ENCODE peak calls at places on chromosome 15, in eight cellular contexts. One of them, this sample, is unnamed.

GRCh38 chr15:34239151-34239761 is 14.4 kb downstream of the EMC4 start:
- DNase-seq in heart right ventricle: no peak
- DNase-seq in tibial artery: no peak
- DNase-seq in cardiac muscle cell: no peak
- DNase-seq in BJ: peak
- DNase-seq in dorsolateral prefrontal cortex: no peak
- DNase-seq in OCI-LY7: no peak
- DNase-seq in WTC11: no peak
- DNase-seq in this sample: peak

GRCh38 chr15:57527382-57528091 is 64.2 kb upstream of the MYZAP start:
- DNase-seq in WTC11: no peak
- DNase-seq in cardiac muscle cell: peak
- DNase-seq in OCI-LY7: peak
- DNase-seq in dorsolateral prefrontal cortex: no peak
- DNase-seq in tibial artery: peak
- DNase-seq in heart right ventricle: peak
- DNase-seq in BJ: no peak
- DNase-seq in this sample: peak

GRCh38 chr15:75597667-75598341 is 18.7 kb upstream of the PTPN9 start:
- DNase-seq in BJ: no peak
- DNase-seq in dorsolateral prefrontal cortex: no peak
- DNase-seq in cardiac muscle cell: no peak
- DNase-seq in OCI-LY7: peak
- DNase-seq in heart right ventricle: no peak
- DNase-seq in WTC11: peak
- DNase-seq in tibial artery: no peak
- DNase-seq in this sample: no peak

GRCh38 chr15:76996076-76996525 is 1.2 kb downstream of the PSTPIP1 start:
- DNase-seq in BJ: no peak
- DNase-seq in OCI-LY7: no peak
- DNase-seq in dorsolateral prefrontal cortex: no peak
- DNase-seq in tibial artery: no peak
- DNase-seq in WTC11: no peak
- DNase-seq in cardiac muscle cell: no peak
- DNase-seq in heart right ventricle: no peak
- DNase-seq in this sample: no peak

GRCh38 chr15:79990280-79990996 is 19.4 kb upstream of the BCL2A1 start:
- DNase-seq in BJ: no peak
- DNase-seq in OCI-LY7: no peak
- DNase-seq in tibial artery: no peak
- DNase-seq in heart right ventricle: no peak
- DNase-seq in dorsolateral prefrontal cortex: no peak
- DNase-seq in WTC11: no peak
- DNase-seq in cardiac muscle cell: no peak
- DNase-seq in this sample: no peak

GRCh38 chr15:40308844-40309189 is 1.1 kb upstream of the PLCB2 start:
- DNase-seq in tibial artery: no peak
- DNase-seq in BJ: no peak
- DNase-seq in dorsolateral prefrontal cortex: no peak
- DNase-seq in cardiac muscle cell: no peak
- DNase-seq in OCI-LY7: no peak
- DNase-seq in heart right ventricle: no peak
- DNase-seq in WTC11: no peak
- DNase-seq in this sample: no peak

GRCh38 chr15:98292442-98293240 is 332.1 kb downstream of the ARRDC4 start:
- DNase-seq in cardiac muscle cell: peak
- DNase-seq in dorsolateral prefrontal cortex: peak
- DNase-seq in WTC11: peak
- DNase-seq in BJ: no peak
- DNase-seq in tibial artery: peak
- DNase-seq in OCI-LY7: peak
- DNase-seq in heart right ventricle: peak
- DNase-seq in this sample: peak

GRCh38 chr15:95024388-95024787 is 793.0 kb downstream of the MCTP2 start:
- DNase-seq in BJ: no peak
- DNase-seq in tibial artery: no peak
- DNase-seq in dorsolateral prefrontal cortex: no peak
- DNase-seq in heart right ventricle: no peak
- DNase-seq in WTC11: no peak
- DNase-seq in cardiac muscle cell: peak
- DNase-seq in OCI-LY7: peak
- DNase-seq in this sample: no peak

GRCh38 chr15:43977072-43977884 is 150.5 kb downstream of the WDR76 start:
- DNase-seq in dorsolateral prefrontal cortex: no peak
- DNase-seq in cardiac muscle cell: no peak
- DNase-seq in tibial artery: no peak
- DNase-seq in heart right ventricle: no peak
- DNase-seq in WTC11: no peak
- DNase-seq in BJ: no peak
- DNase-seq in OCI-LY7: peak
- DNase-seq in this sample: peak

GRCh38 chr15:73922186-73923151 is 3.8 kb upstream of the LOXL1 start:
- DNase-seq in OCI-LY7: no peak
- DNase-seq in cardiac muscle cell: peak
- DNase-seq in dorsolateral prefrontal cortex: no peak
- DNase-seq in WTC11: peak
- DNase-seq in BJ: no peak
- DNase-seq in tibial artery: peak
- DNase-seq in heart right ventricle: peak
- DNase-seq in this sample: no peak

GRCh38 chr15:92883643-92884458 is 16.3 kb upstream of the CHD2 start:
- DNase-seq in BJ: no peak
- DNase-seq in dorsolateral prefrontal cortex: no peak
- DNase-seq in tibial artery: no peak
- DNase-seq in OCI-LY7: peak
- DNase-seq in WTC11: no peak
- DNase-seq in heart right ventricle: no peak
- DNase-seq in cardiac muscle cell: no peak
- DNase-seq in this sample: no peak

GRCh38 chr15:28122038-28122949 is 23.2 kb upstream of the OCA2 start:
- DNase-seq in BJ: no peak
- DNase-seq in WTC11: no peak
- DNase-seq in tibial artery: no peak
- DNase-seq in heart right ventricle: no peak
- DNase-seq in dorsolateral prefrontal cortex: no peak
- DNase-seq in OCI-LY7: no peak
- DNase-seq in cardiac muscle cell: no peak
- DNase-seq in this sample: no peak

GRCh38 chr15:47384316-47384715 is 333.0 kb upstream of the SEMA6D start:
- DNase-seq in heart right ventricle: peak
- DNase-seq in dorsolateral prefrontal cortex: no peak
- DNase-seq in cardiac muscle cell: peak
- DNase-seq in BJ: peak
- DNase-seq in WTC11: no peak
- DNase-seq in OCI-LY7: no peak
- DNase-seq in tibial artery: peak
- DNase-seq in this sample: no peak

GRCh38 chr15:84826369-84826823 is 9.2 kb downstream of the ALPK3 start:
- DNase-seq in heart right ventricle: no peak
- DNase-seq in OCI-LY7: peak
- DNase-seq in WTC11: peak
- DNase-seq in tibial artery: peak
- DNase-seq in dorsolateral prefrontal cortex: no peak
- DNase-seq in BJ: no peak
- DNase-seq in cardiac muscle cell: peak
- DNase-seq in this sample: peak

DNA sequence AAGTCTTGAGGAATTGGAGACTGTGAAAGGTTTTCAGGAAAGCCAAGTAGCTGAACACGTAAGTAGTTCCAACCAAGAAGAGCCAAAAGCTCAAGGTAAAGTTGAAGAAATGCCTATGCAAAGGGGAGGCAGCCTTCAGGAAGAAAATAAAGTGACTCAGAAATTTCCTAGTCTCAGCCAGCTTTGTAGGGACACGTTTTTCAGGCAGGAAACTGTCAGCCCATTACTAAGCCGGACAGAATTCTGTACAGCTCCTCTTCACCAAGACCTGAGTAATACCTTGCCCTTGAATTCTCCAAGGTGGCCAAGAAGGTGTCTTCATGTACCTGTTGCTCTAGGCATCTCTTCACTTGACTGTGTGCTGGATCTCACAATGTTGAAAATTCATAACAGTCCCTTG is 48.6 kb downstream of the CDAN1 start:
- DNase-seq in OCI-LY7: no peak
- DNase-seq in dorsolateral prefrontal cortex: no peak
- DNase-seq in WTC11: no peak
- DNase-seq in tibial artery: no peak
- DNase-seq in heart right ventricle: no peak
- DNase-seq in BJ: no peak
- DNase-seq in cardiac muscle cell: no peak
- DNase-seq in this sample: no peak
- TF ChIP-seq CTCF in OCI-LY7: no peak
- TF ChIP-seq CTCF in dorsolateral prefrontal cortex: no peak
- TF ChIP-seq CTCF in WTC11: no peak
- TF ChIP-seq CTCF in tibial artery: no peak
- TF ChIP-seq CTCF in heart right ventricle: no peak
- TF ChIP-seq CTCF in BJ: no peak
- TF ChIP-seq CTCF in cardiac muscle cell: no peak
- TF ChIP-seq CTCF in this sample: no peak

DNA sequence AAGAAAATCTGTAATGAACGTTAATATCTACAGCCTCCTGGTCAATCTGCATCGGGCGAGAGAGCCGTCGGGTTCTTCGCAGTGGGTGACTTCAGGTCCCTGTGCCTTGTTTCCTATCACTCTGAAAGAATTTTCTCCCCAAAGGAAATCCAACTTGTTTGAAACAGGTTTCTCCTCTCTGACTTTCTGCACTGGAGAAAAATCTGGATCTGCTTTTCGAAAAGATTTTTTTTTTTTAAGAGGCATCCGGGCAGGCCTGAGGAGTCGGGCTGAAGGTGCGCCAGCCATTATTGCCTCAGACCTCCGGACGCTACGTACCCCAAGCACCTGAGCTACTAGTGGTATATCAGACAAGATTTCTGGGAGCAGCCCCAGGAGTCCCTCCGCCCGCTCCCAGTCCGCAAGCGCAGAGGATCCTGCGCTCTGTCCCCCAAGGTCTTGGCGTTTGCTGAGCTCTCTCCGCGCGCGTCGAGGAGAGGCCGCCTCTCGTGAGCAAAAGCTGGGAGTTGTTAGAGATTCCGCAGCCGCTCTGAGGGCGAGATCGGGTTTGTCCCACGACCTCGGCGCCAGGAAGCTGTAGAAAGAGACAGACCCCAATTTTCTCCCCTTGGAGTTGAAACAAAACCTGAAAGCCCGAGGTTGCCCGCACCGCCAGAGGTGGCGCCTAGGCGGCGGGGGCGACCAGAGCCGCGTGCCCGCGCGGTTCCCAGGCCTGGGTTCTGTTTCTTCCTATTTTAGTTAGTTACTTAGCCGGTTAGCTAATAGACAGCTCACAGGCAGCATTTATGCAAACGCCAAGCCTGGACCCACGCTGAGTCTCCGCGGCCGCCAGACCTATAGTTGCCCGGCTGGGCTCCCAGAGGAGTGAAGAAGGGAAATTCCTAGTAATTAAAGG is 72.4 kb upstream of the POLG start:
- DNase-seq in OCI-LY7: no peak
- DNase-seq in dorsolateral prefrontal cortex: no peak
- DNase-seq in tibial artery: no peak
- DNase-seq in BJ: no peak
- DNase-seq in heart right ventricle: no peak
- DNase-seq in WTC11: peak
- DNase-seq in cardiac muscle cell: no peak
- DNase-seq in this sample: no peak
- TF ChIP-seq CTCF in OCI-LY7: no peak
- TF ChIP-seq CTCF in dorsolateral prefrontal cortex: no peak
- TF ChIP-seq CTCF in tibial artery: no peak
- TF ChIP-seq CTCF in BJ: no peak
- TF ChIP-seq CTCF in heart right ventricle: no peak
- TF ChIP-seq CTCF in WTC11: no peak
- TF ChIP-seq CTCF in cardiac muscle cell: no peak
- TF ChIP-seq CTCF in this sample: no peak

DNA sequence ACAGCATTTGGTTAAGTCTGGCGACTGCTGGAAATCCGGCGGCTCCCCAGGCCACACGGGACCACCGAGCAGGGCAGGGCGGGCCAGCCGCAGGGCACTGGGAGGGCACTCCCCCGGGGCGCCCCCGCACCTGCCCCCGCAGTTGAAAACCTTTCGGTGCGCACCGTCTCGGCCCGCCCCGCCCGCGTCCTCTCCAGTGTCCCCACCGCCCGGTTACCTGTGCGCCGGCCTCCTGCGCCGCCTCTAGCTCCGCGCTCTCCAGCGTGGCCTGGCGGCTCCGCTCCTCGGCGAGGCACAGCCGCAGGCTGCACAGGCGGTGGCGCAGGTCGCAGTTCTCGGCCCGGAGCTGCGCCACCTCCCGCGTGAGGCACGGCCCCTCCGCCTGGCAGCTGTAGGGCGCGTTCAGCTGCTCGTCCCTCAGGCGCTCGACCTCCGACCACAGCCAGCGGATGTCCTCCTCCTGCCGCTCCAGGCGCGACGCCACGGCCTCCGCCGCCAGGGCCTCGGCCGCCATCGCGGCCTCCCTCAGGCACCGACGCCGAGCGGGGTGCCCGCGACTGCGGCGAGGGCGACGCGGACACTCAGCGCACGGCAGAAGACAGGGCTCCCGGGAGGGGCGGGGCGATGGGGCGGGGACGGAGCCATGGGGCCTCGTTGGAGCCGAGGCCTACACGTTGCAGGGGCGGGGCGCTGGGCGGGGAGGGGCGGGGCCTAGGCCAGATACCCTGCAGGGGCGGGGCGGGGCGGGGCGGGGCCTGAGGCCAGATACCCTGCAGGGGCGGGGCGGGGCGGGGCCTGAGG is at the start of gene TARS3:
- DNase-seq in WTC11: peak
- DNase-seq in heart right ventricle: peak
- DNase-seq in OCI-LY7: peak
- DNase-seq in tibial artery: peak
- DNase-seq in BJ: peak
- DNase-seq in dorsolateral prefrontal cortex: peak
- DNase-seq in cardiac muscle cell: peak
- DNase-seq in this sample: peak
- TF ChIP-seq CTCF in WTC11: no peak
- TF ChIP-seq CTCF in heart right ventricle: no peak
- TF ChIP-seq CTCF in OCI-LY7: peak
- TF ChIP-seq CTCF in tibial artery: peak
- TF ChIP-seq CTCF in BJ: no peak
- TF ChIP-seq CTCF in dorsolateral prefrontal cortex: no peak
- TF ChIP-seq CTCF in cardiac muscle cell: peak
- TF ChIP-seq CTCF in this sample: peak

DNA sequence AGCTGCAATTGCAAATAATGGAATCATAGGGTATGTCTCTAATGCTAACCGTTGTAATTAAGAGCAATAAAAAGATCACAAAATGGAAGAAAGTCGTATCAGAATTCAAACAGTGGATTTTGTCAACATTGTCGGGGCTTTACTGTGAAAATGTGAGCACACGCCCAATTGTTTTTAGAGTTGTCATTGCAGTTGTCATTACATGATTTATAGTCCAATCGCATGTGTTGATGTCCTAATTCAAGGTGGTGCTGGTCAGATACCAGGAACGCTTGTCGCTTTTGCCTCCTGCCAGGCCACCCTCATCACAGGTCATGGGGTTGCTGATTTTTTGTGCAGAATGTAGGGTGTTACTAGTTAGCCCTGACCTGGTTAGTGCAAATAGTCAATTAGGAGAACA is 16.2 kb downstream of the TRPM1 start:
- DNase-seq in cardiac muscle cell: no peak
- DNase-seq in tibial artery: no peak
- DNase-seq in heart right ventricle: no peak
- DNase-seq in dorsolateral prefrontal cortex: no peak
- DNase-seq in BJ: no peak
- DNase-seq in OCI-LY7: no peak
- DNase-seq in WTC11: no peak
- DNase-seq in this sample: no peak
- TF ChIP-seq CTCF in cardiac muscle cell: no peak
- TF ChIP-seq CTCF in tibial artery: no peak
- TF ChIP-seq CTCF in heart right ventricle: no peak
- TF ChIP-seq CTCF in dorsolateral prefrontal cortex: no peak
- TF ChIP-seq CTCF in BJ: no peak
- TF ChIP-seq CTCF in OCI-LY7: no peak
- TF ChIP-seq CTCF in WTC11: no peak
- TF ChIP-seq CTCF in this sample: no peak

GRCh38 chr15:70907784-70908471 is 15.3 kb downstream of the LRRC49 start:
- DNase-seq in tibial artery: no peak
- DNase-seq in OCI-LY7: no peak
- DNase-seq in cardiac muscle cell: no peak
- DNase-seq in WTC11: no peak
- DNase-seq in heart right ventricle: no peak
- DNase-seq in dorsolateral prefrontal cortex: no peak
- DNase-seq in BJ: no peak
- DNase-seq in this sample: no peak
- TF ChIP-seq CTCF in tibial artery: no peak
- TF ChIP-seq CTCF in OCI-LY7: peak
- TF ChIP-seq CTCF in cardiac muscle cell: no peak
- TF ChIP-seq CTCF in WTC11: no peak
- TF ChIP-seq CTCF in heart right ventricle: no peak
- TF ChIP-seq CTCF in dorsolateral prefrontal cortex: no peak
- TF ChIP-seq CTCF in BJ: peak
- TF ChIP-seq CTCF in this sample: no peak

This sample was measured in GM10248.